ENCODE peak calls at places on chromosomes 12 and 14, in nine cellular contexts. One of them, this sample, is unnamed.

GRCh38 chr12:59452259-59452658 is 143.6 kb upstream of the SLC16A7 start:
- DNase-seq in neuronal stem cell: no peak
- DNase-seq in thoracic aorta: no peak
- DNase-seq in stomach: no peak
- DNase-seq in A549: no peak
- DNase-seq in thyroid gland: no peak
- DNase-seq in cardiac muscle cell: no peak
- DNase-seq in GM23248: peak; percentile 93
- DNase-seq in OCI-LY7: no peak
- DNase-seq in this sample: no peak

GRCh38 chr12:129312048-129312447 is 458.8 kb downstream of the GLT1D1 start:
- DNase-seq in thyroid gland: no peak
- DNase-seq in stomach: no peak
- DNase-seq in neuronal stem cell: peak; percentile 18
- DNase-seq in GM23248: no peak
- DNase-seq in A549: no peak
- DNase-seq in cardiac muscle cell: peak; percentile 57
- DNase-seq in OCI-LY7: no peak
- DNase-seq in thoracic aorta: no peak
- DNase-seq in this sample: no peak

GRCh38 chr12:25771062-25771461 is 187.4 kb upstream of the RASSF8 start:
- DNase-seq in A549: no peak
- DNase-seq in thoracic aorta: no peak
- DNase-seq in neuronal stem cell: no peak
- DNase-seq in stomach: no peak
- DNase-seq in cardiac muscle cell: no peak
- DNase-seq in OCI-LY7: no peak
- DNase-seq in GM23248: peak; percentile 69
- DNase-seq in thyroid gland: no peak
- DNase-seq in this sample: no peak

GRCh38 chr14:68748691-68749090 is 44.2 kb downstream of the ZFP36L1 start:
- DNase-seq in thoracic aorta: no peak
- DNase-seq in OCI-LY7: no peak
- DNase-seq in GM23248: no peak
- DNase-seq in neuronal stem cell: no peak
- DNase-seq in stomach: no peak
- DNase-seq in cardiac muscle cell: no peak
- DNase-seq in thyroid gland: no peak
- DNase-seq in A549: no peak
- DNase-seq in this sample: no peak

GRCh38 chr12:128755565-128755964 is 68.2 kb downstream of the SLC15A4 start:
- DNase-seq in thoracic aorta: no peak
- DNase-seq in OCI-LY7: no peak
- DNase-seq in neuronal stem cell: no peak
- DNase-seq in cardiac muscle cell: no peak
- DNase-seq in GM23248: no peak
- DNase-seq in thyroid gland: no peak
- DNase-seq in A549: no peak
- DNase-seq in stomach: no peak
- DNase-seq in this sample: no peak

GRCh38 chr14:59698793-59699192 is 122.2 kb upstream of the CCDC175 start:
- DNase-seq in neuronal stem cell: no peak
- DNase-seq in OCI-LY7: no peak
- DNase-seq in stomach: no peak
- DNase-seq in A549: no peak
- DNase-seq in thyroid gland: no peak
- DNase-seq in cardiac muscle cell: no peak
- DNase-seq in GM23248: no peak
- DNase-seq in thoracic aorta: no peak
- DNase-seq in this sample: no peak

GRCh38 chr12:110619534-110619953 is 5.6 kb downstream of the TCTN1 start:
- DNase-seq in thoracic aorta: no peak
- DNase-seq in OCI-LY7: peak; percentile 75
- DNase-seq in A549: no peak
- DNase-seq in GM23248: peak; percentile 57
- DNase-seq in thyroid gland: no peak
- DNase-seq in cardiac muscle cell: no peak
- DNase-seq in stomach: no peak
- DNase-seq in neuronal stem cell: no peak
- DNase-seq in this sample: no peak

GRCh38 chr12:98499668-98500456 is 15.5 kb upstream of the TMPO start:
- DNase-seq in neuronal stem cell: no peak
- DNase-seq in thoracic aorta: no peak
- DNase-seq in GM23248: no peak
- DNase-seq in thyroid gland: no peak
- DNase-seq in A549: no peak
- DNase-seq in cardiac muscle cell: no peak
- DNase-seq in OCI-LY7: no peak
- DNase-seq in stomach: no peak
- DNase-seq in this sample: no peak

GRCh38 chr14:69877492-69877891 is 1.7 kb upstream of the SMOC1 start:
- DNase-seq in cardiac muscle cell: peak; percentile 60
- DNase-seq in OCI-LY7: peak; percentile 6
- DNase-seq in stomach: no peak
- DNase-seq in thoracic aorta: no peak
- DNase-seq in thyroid gland: no peak
- DNase-seq in neuronal stem cell: no peak
- DNase-seq in A549: no peak
- DNase-seq in GM23248: peak; percentile 46
- DNase-seq in this sample: no peak

GRCh38 chr12:6334940-6335450 is 6.9 kb downstream of the TNFRSF1A start:
- DNase-seq in stomach: peak; percentile 43
- DNase-seq in thyroid gland: no peak
- DNase-seq in A549: no peak
- DNase-seq in OCI-LY7: no peak
- DNase-seq in neuronal stem cell: no peak
- DNase-seq in thoracic aorta: no peak
- DNase-seq in GM23248: peak; percentile 48
- DNase-seq in cardiac muscle cell: no peak
- DNase-seq in this sample: no peak

DNA sequence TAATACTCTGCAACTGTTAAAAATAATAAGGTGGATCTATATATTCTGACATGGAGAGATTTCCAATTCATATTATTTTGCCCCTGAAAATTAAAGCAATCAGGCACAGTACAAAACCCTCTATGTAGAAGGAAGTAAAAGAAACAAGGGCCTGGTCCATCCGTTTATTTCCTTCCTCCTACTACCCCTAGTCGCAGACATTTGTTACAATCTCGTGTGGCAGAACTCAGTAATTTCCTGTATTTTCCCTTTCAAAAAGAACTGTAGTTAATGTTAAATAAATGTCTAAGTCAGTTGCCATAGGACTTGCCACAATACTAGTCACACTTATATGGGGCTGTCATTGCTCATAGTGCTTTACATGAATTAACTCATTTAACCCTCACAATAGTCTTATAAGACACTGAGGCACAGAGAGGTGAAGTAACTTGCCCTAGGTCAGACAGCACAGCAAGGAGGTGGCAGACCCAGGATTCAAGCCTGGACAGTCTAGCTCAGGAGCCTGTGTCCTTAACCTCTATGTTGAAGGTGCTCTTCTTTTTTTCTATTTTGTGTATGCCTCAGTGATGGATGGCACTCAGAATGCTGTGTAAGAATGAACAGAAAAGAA is 24.2 kb downstream of the NINJ2 start:
- DNase-seq in OCI-LY7: no peak
- DNase-seq in GM23248: no peak
- DNase-seq in thyroid gland: no peak
- DNase-seq in stomach: no peak
- DNase-seq in thoracic aorta: no peak
- DNase-seq in neuronal stem cell: no peak
- DNase-seq in A549: no peak
- DNase-seq in cardiac muscle cell: no peak
- DNase-seq in this sample: no peak
- H3K27ac ChIP-seq in OCI-LY7: no peak overlapping the region
- H3K27ac ChIP-seq in GM23248: no peak overlapping the region
- H3K27ac ChIP-seq in thyroid gland: peak overlapping the region; percentile 71
- H3K27ac ChIP-seq in stomach: no peak overlapping the region
- H3K27ac ChIP-seq in thoracic aorta: no peak overlapping the region
- H3K27ac ChIP-seq in neuronal stem cell: no peak overlapping the region
- H3K27ac ChIP-seq in A549: peak overlapping the region; percentile 25
- H3K27ac ChIP-seq in cardiac muscle cell: no peak overlapping the region
- H3K27ac ChIP-seq in this sample: peak overlapping the region; percentile 100

GRCh38 chr12:48036818-48037217 is 32.5 kb upstream of the COL2A1 start:
- DNase-seq in thoracic aorta: no peak
- DNase-seq in neuronal stem cell: no peak
- DNase-seq in thyroid gland: no peak
- DNase-seq in A549: no peak
- DNase-seq in OCI-LY7: no peak
- DNase-seq in cardiac muscle cell: no peak
- DNase-seq in stomach: no peak
- DNase-seq in GM23248: no peak
- DNase-seq in this sample: no peak
- H3K27ac ChIP-seq in thoracic aorta: no peak overlapping the region
- H3K27ac ChIP-seq in neuronal stem cell: peak overlapping the region; percentile 91
- H3K27ac ChIP-seq in thyroid gland: no peak overlapping the region
- H3K27ac ChIP-seq in A549: no peak overlapping the region
- H3K27ac ChIP-seq in OCI-LY7: no peak overlapping the region
- H3K27ac ChIP-seq in cardiac muscle cell: peak overlapping the region; percentile 98
- H3K27ac ChIP-seq in stomach: no peak overlapping the region
- H3K27ac ChIP-seq in GM23248: no peak overlapping the region
- H3K27ac ChIP-seq in this sample: no peak overlapping the region

GRCh38 chr14:23432102-23432925 is 3.1 kb downstream of the MYH7 start:
- DNase-seq in cardiac muscle cell: no peak
- DNase-seq in neuronal stem cell: no peak
- DNase-seq in A549: no peak
- DNase-seq in OCI-LY7: no peak
- DNase-seq in stomach: no peak
- DNase-seq in thoracic aorta: no peak
- DNase-seq in GM23248: no peak
- DNase-seq in thyroid gland: no peak
- DNase-seq in this sample: no peak

GRCh38 chr14:23432946-23433345 is 2.5 kb downstream of the MYH7 start:
- DNase-seq in thoracic aorta: no peak
- DNase-seq in A549: no peak
- DNase-seq in GM23248: no peak
- DNase-seq in neuronal stem cell: no peak
- DNase-seq in OCI-LY7: no peak
- DNase-seq in cardiac muscle cell: no peak
- DNase-seq in thyroid gland: no peak
- DNase-seq in stomach: no peak
- DNase-seq in this sample: no peak

GRCh38 chr14:23431486-23431885 is 4.0 kb downstream of the MYH7 start:
- DNase-seq in neuronal stem cell: no peak
- DNase-seq in OCI-LY7: no peak
- DNase-seq in GM23248: no peak
- DNase-seq in thoracic aorta: no peak
- DNase-seq in thyroid gland: no peak
- DNase-seq in cardiac muscle cell: no peak
- DNase-seq in stomach: no peak
- DNase-seq in A549: no peak
- DNase-seq in this sample: no peak

GRCh38 chr14:23434488-23435219 is 806 bp downstream of the MYH7 start:
- DNase-seq in neuronal stem cell: no peak
- DNase-seq in OCI-LY7: no peak
- DNase-seq in thyroid gland: no peak
- DNase-seq in A549: no peak
- DNase-seq in stomach: peak; percentile 9
- DNase-seq in cardiac muscle cell: no peak
- DNase-seq in thoracic aorta: no peak
- DNase-seq in GM23248: no peak
- DNase-seq in this sample: no peak

DNA sequence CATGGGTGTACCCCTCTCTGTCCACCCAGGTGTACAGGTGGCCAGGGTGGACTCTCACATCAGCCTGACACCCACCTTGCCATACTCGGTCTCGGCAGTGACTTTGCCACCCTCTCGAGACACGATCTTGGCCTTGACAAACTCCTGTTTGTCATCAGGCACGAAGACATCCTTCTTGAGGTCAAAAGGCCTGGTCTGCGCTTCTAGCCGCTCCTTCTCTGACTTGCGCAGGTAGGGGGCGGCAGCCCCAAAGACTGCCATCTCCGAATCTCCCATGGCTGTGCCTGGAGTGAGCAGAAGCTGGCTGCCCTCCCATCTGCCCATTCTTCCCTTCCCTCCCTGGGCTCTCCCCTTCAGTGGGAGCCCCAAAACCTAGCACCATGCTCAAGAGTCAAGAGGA is 2.0 kb downstream of the MYH7 start:
- DNase-seq in OCI-LY7: no peak
- DNase-seq in thoracic aorta: no peak
- DNase-seq in cardiac muscle cell: no peak
- DNase-seq in stomach: no peak
- DNase-seq in thyroid gland: no peak
- DNase-seq in neuronal stem cell: no peak
- DNase-seq in GM23248: no peak
- DNase-seq in A549: no peak
- DNase-seq in this sample: no peak
- H3K27ac ChIP-seq in OCI-LY7: no peak overlapping the region
- H3K27ac ChIP-seq in thoracic aorta: no peak overlapping the region
- H3K27ac ChIP-seq in cardiac muscle cell: peak overlapping the region; percentile 25
- H3K27ac ChIP-seq in stomach: no peak overlapping the region
- H3K27ac ChIP-seq in thyroid gland: no peak overlapping the region
- H3K27ac ChIP-seq in neuronal stem cell: no peak overlapping the region
- H3K27ac ChIP-seq in GM23248: no peak overlapping the region
- H3K27ac ChIP-seq in A549: no peak overlapping the region
- H3K27ac ChIP-seq in this sample: no peak overlapping the region

GRCh38 chr14:36214476-36215216 is 38.1 kb upstream of the PTCSC3 start:
- DNase-seq in thyroid gland: no peak
- DNase-seq in neuronal stem cell: no peak
- DNase-seq in GM23248: peak; percentile 15
- DNase-seq in cardiac muscle cell: no peak
- DNase-seq in OCI-LY7: no peak
- DNase-seq in stomach: no peak
- DNase-seq in A549: no peak
- DNase-seq in thoracic aorta: no peak
- DNase-seq in this sample: no peak

GRCh38 chr14:36215217-36215598 is 38.7 kb upstream of the PTCSC3 start:
- DNase-seq in stomach: no peak
- DNase-seq in thoracic aorta: no peak
- DNase-seq in neuronal stem cell: no peak
- DNase-seq in cardiac muscle cell: no peak
- DNase-seq in thyroid gland: no peak
- DNase-seq in OCI-LY7: no peak
- DNase-seq in A549: no peak
- DNase-seq in GM23248: no peak
- DNase-seq in this sample: no peak

GRCh38 chr14:36217027-36217426 is 40.5 kb upstream of the PTCSC3 start:
- DNase-seq in GM23248: no peak
- DNase-seq in neuronal stem cell: no peak
- DNase-seq in thoracic aorta: no peak
- DNase-seq in thyroid gland: no peak
- DNase-seq in cardiac muscle cell: no peak
- DNase-seq in A549: no peak
- DNase-seq in OCI-LY7: no peak
- DNase-seq in stomach: peak; percentile 44
- DNase-seq in this sample: no peak

GRCh38 chr14:36221097-36221496 is 44.6 kb upstream of the PTCSC3 start:
- DNase-seq in neuronal stem cell: peak; percentile 75
- DNase-seq in stomach: no peak
- DNase-seq in OCI-LY7: no peak
- DNase-seq in A549: no peak
- DNase-seq in thoracic aorta: no peak
- DNase-seq in thyroid gland: no peak
- DNase-seq in GM23248: no peak
- DNase-seq in cardiac muscle cell: no peak
- DNase-seq in this sample: no peak

DNA sequence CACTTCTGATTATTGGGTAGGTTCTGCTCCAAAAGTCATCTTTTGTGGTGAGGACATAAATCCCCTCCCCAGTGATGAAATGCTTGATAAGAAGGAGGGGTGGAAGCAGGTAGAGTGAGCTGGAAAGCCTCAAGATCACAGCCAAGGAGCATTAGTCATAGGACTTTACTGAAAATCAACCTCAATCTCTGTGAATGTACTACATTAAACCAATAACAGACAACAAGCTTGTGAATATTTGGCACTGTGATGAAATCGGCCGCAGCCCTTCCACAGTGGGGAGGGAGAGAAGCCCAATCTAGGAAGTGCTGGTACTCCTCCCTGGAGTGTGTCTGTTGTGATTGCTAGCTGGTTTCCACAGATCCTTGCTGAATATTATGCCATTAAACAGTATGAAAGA is 41.2 kb upstream of the PTCSC3 start:
- DNase-seq in thyroid gland: peak; percentile 37
- DNase-seq in A549: no peak
- DNase-seq in neuronal stem cell: no peak
- DNase-seq in stomach: peak; percentile 45
- DNase-seq in cardiac muscle cell: no peak
- DNase-seq in thoracic aorta: no peak
- DNase-seq in OCI-LY7: no peak
- DNase-seq in GM23248: no peak
- DNase-seq in this sample: no peak
- H3K27ac ChIP-seq in thyroid gland: no peak overlapping the region
- H3K27ac ChIP-seq in A549: no peak overlapping the region
- H3K27ac ChIP-seq in neuronal stem cell: no peak overlapping the region
- H3K27ac ChIP-seq in stomach: peak overlapping the region; percentile 73
- H3K27ac ChIP-seq in cardiac muscle cell: no peak overlapping the region
- H3K27ac ChIP-seq in thoracic aorta: no peak overlapping the region
- H3K27ac ChIP-seq in OCI-LY7: no peak overlapping the region
- H3K27ac ChIP-seq in GM23248: no peak overlapping the region
- H3K27ac ChIP-seq in this sample: no peak overlapping the region

This sample was measured in left ventricle myocardium inferior.